ENCODE peak calls at places on chromosomes 7 and 10, in ten cellular contexts. I, B, Y, Z, J, R, M, P, V and L are unnamed samples.

GRCh38 chr10:78465456-78465855 is 431.8 kb downstream of the RPS24 start:
- DNase-seq in I (no peak), B (no peak), Y (no peak), Z (no peak), J (no peak), R (no peak), M (no peak), P (no peak), V (no peak), L (no peak)

GRCh38 chr10:58982470-58983239 is 193.8 kb upstream of the PHYHIPL start:
- DNase-seq in I (no peak), B (no peak), Y (no peak), Z (no peak), J (no peak), R (no peak), M (no peak), P (no peak), V (no peak), L (no peak)

GRCh38 chr7:111756687-111757178 is 194.4 kb upstream of the IMMP2L start:
- DNase-seq in I (no peak), B (no peak), Y (no peak), Z (no peak), J (no peak), R (no peak), M (peak), P (no peak), V (no peak), L (no peak)

GRCh38 chr7:30168800-30169584 is 34.2 kb downstream of the MTURN start:
- DNase-seq in I (no peak), B (peak), Y (no peak), Z (no peak), J (no peak), R (no peak), M (peak), P (no peak), V (no peak), L (no peak)

GRCh38 chr10:90088008-90088322 is 386.6 kb downstream of the KIF20B start:
- DNase-seq in I (no peak), B (no peak), Y (no peak), Z (no peak), J (no peak), R (no peak), M (no peak), P (no peak), V (no peak), L (no peak)

GRCh38 chr10:33098966-33099663 is 141.1 kb upstream of the ITGB1 start:
- DNase-seq in I (no peak), B (no peak), Y (no peak), Z (no peak), J (peak), R (no peak), M (no peak), P (no peak), V (no peak), L (no peak)

GRCh38 chr10:130810856-130811255 is 500.7 kb downstream of the TCERG1L start:
- DNase-seq in I (no peak), B (no peak), Y (no peak), Z (no peak), J (no peak), R (no peak), M (no peak), P (no peak), V (no peak), L (no peak)

GRCh38 chr10:47332946-47333345 is 10.7 kb downstream of the GDF2 start:
- DNase-seq in I (no peak), B (no peak), Y (no peak), Z (no peak), J (no peak), R (no peak), M (no peak), P (no peak), V (no peak), L (no peak)

GRCh38 chr10:35353805-35354204 is 17.5 kb downstream of the CCNY start:
- DNase-seq in I (no peak), B (no peak), Y (no peak), Z (no peak), J (no peak), R (no peak), M (no peak), P (no peak), V (peak), L (no peak)

GRCh38 chr10:121260383-121260782 is 337.9 kb downstream of the FGFR2 start:
- DNase-seq in I (no peak), B (no peak), Y (no peak), Z (no peak), J (no peak), R (no peak), M (no peak), P (no peak), V (no peak), L (no peak)

GRCh38 chr10:97861351-97861750 is 11.7 kb downstream of the GOLGA7B start:
- DNase-seq in I (peak), B (peak), Y (no peak), Z (no peak), J (no peak), R (no peak), M (peak), P (peak), V (no peak), L (no peak)

GRCh38 chr10:9305018-9305655 is 1250.6 kb downstream of the GATA3 start:
- DNase-seq in I (peak), B (no peak), Y (no peak), Z (no peak), J (peak), R (peak), M (no peak), P (peak), V (no peak), L (no peak)

GRCh38 chr10:95509281-95509680 is 51.9 kb downstream of the SORBS1 start:
- DNase-seq in I (no peak), B (no peak), Y (no peak), Z (no peak), J (no peak), R (no peak), M (no peak), P (no peak), V (no peak), L (no peak)

GRCh38 chr10:11557967-11558366 is 53.5 kb downstream of the USP6NL start:
- DNase-seq in I (no peak), B (no peak), Y (no peak), Z (no peak), J (no peak), R (no peak), M (no peak), P (no peak), V (no peak), L (no peak)

GRCh38 chr10:73892314-73893080 is 18.1 kb upstream of the CAMK2G start:
- DNase-seq in I (no peak), B (no peak), Y (no peak), Z (no peak), J (no peak), R (no peak), M (peak), P (no peak), V (no peak), L (no peak)

GRCh38 chr7:151429555-151430331 is 10.2 kb downstream of the CRYGN start:
- DNase-seq in I (no peak), B (no peak), Y (no peak), Z (peak), J (peak), R (no peak), M (peak), P (no peak), V (no peak), L (no peak)

GRCh38 chr7:3280445-3280844 is 20.6 kb upstream of the SDK1 start:
- DNase-seq in I (no peak), B (no peak), Y (no peak), Z (no peak), J (no peak), R (no peak), M (no peak), P (no peak), V (no peak), L (no peak)

GRCh38 chr10:123800299-123800698 is 91.3 kb downstream of the CPXM2 start:
- DNase-seq in I (no peak), B (no peak), Y (no peak), Z (no peak), J (no peak), R (no peak), M (no peak), P (no peak), V (no peak), L (no peak)

GRCh38 chr7:51090411-51090810 is 226.2 kb downstream of the COBL start:
- DNase-seq in I (no peak), B (no peak), Y (no peak), Z (no peak), J (no peak), R (no peak), M (no peak), P (no peak), V (no peak), L (no peak)

GRCh38 chr7:76246804-76247389 is 45.2 kb downstream of the SRRM3 start:
- DNase-seq in I (no peak), B (no peak), Y (no peak), Z (no peak), J (no peak), R (no peak), M (no peak), P (no peak), V (no peak), L (no peak)